ENCODE peak calls at places on chromosomes 16 and 17, in four cellular contexts. Q is AG09319, V is GM04504, T is T-helper 1 cell. J is an unnamed sample.

GRCh38 chr16:47732122-47732805 is 271.1 kb downstream of the PHKB start:
- DNase-seq in Q (no peak), V (peak), T (no peak), J (peak)

GRCh38 chr17:40122944-40123810 is 1.4 kb downstream of the MSL1 start:
- DNase-seq in Q (no peak), V (no peak), T (peak), J (no peak)

GRCh38 chr17:38578229-38578628 is 27.5 kb downstream of the SRCIN1 start:
- DNase-seq in Q (no peak), V (no peak), T (no peak), J (no peak)

GRCh38 chr17:1963250-1963649 is 61.9 kb downstream of the RTN4RL1 start:
- DNase-seq in Q (no peak), V (no peak), T (no peak), J (no peak)

GRCh38 chr17:55622547-55622946 is 100.1 kb downstream of the TMEM100 start:
- DNase-seq in Q (no peak), V (no peak), T (no peak), J (no peak)

GRCh38 chr16:608019-608418 is 18.2 kb downstream of the RAB40C start:
- DNase-seq in Q (no peak), V (no peak), T (no peak), J (no peak)

GRCh38 chr16:31265329-31266245 is 5.8 kb downstream of the ITGAM start:
- DNase-seq in Q (no peak), V (no peak), T (peak), J (no peak)

GRCh38 chr16:85449195-85449884 is 163.8 kb upstream of the GSE1 start:
- DNase-seq in Q (no peak), V (no peak), T (no peak), J (no peak)

GRCh38 chr17:77899494-77899893 is 59.0 kb upstream of the TNRC6C start:
- DNase-seq in Q (no peak), V (no peak), T (no peak), J (no peak)

GRCh38 chr17:64508683-64509082 is 1.9 kb downstream of the CEP95 start:
- DNase-seq in Q (no peak), V (no peak), T (no peak), J (no peak)

GRCh38 chr17:59534583-59534982 is 30.8 kb upstream of the DHX40 start:
- DNase-seq in Q (no peak), V (no peak), T (no peak), J (no peak)